ENCODE peak calls at places on chromosomes 4 and X, in four cellular contexts. Q, S, A and D are unnamed samples. For H3K4me1, the result is how much of the 10 kb centered on the place peaks cover.

GRCh38 chr4:2264481-2265041 is 2.7 kb upstream of the MXD4 start:
- DNase-seq in Q (no peak), A (no peak), S (no peak), D (no peak)

GRCh38 chr4:98838977-98839618 is 89.8 kb downstream of the EIF4E start:
- DNase-seq in A (no peak), S (no peak), Q (peak), D (no peak)

GRCh38 chr4:4582653-4583052 is 40.8 kb upstream of the STX18 start:
- DNase-seq in A (no peak), S (peak), Q (no peak), D (no peak)

GRCh38 chr4:124768596-124768995 is 56.1 kb upstream of the ANKRD50 start:
- DNase-seq in A (no peak), Q (no peak), S (no peak), D (no peak)

GRCh38 chrX:129779747-129780146 is at the start of gene SASH3:
- DNase-seq in Q (no peak), A (peak), S (no peak), D (peak)

GRCh38 chr4:41569957-41570356 is 32.0 kb downstream of the LIMCH1 start:
- DNase-seq in Q (no peak), S (no peak), A (no peak), D (no peak)

GRCh38 chr4:154618708-154619315 is 6.4 kb upstream of the FGG start:
- DNase-seq in Q (peak), S (peak), A (peak), D (peak)

GRCh38 chr4:107034091-107034698 is 1.9 kb downstream of the DKK2 start:
- DNase-seq in Q (peak), A (peak), S (peak), D (no peak)

GRCh38 chrX:130170752-130171445 is 863 bp upstream of the RAB33A start:
- DNase-seq in S (peak), Q (peak), A (peak), D (peak)

GRCh38 chr4:81946996-81947395 is 426.8 kb downstream of the HNRNPD start:
- DNase-seq in A (no peak), Q (no peak), S (peak), D (no peak)

DNA sequence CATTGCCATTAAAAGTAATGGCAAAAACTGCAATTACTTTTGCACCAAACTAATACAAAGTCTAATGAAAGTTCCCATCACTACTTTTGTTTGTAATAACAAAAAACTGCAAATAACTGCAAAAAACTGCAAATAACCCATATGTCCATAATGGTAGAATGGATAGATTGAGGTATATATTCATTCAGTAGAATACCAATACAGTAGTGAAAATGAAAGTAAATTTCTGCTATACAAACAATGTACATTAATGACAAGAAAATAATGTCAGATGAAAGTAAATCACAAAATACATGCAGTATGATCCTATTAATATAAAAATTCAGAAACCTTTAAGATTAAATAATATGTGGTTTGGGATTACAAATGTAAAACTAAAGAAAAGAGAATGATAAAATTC is 41.3 kb upstream of the CEP135 start:
- DNase-seq in Q (no peak), S (no peak), A (no peak), D (no peak)
- H3K4me1 ChIP-seq in Q (under half), S (under half), A (under half), D (under half)

GRCh38 chr4:8285976-8286718 is 16.6 kb downstream of the HTRA3 start:
- DNase-seq in Q (no peak), S (no peak), A (no peak), D (no peak)
- TF ChIP-seq POLR2AphosphoS5 in Q (no peak), S (no peak), A (no peak), D (no peak)

GRCh38 chr4:110197421-110198398 is 705 bp downstream of the ELOVL6 start:
- DNase-seq in S (peak), Q (peak), A (peak), D (no peak)
- H3K4me1 ChIP-seq in S (under half), Q (under half), A (under half), D (under half)

GRCh38 chr4:141045848-141046247 is 87.4 kb downstream of the RNF150 start:
- DNase-seq in S (no peak), Q (no peak), A (no peak), D (no peak)

GRCh38 chr4:141041021-141041476 is 92.2 kb downstream of the RNF150 start:
- DNase-seq in S (no peak), Q (no peak), A (no peak), D (no peak)

GRCh38 chr4:141047228-141047884 is 85.9 kb downstream of the RNF150 start:
- DNase-seq in A (no peak), Q (peak), S (no peak), D (no peak)

GRCh38 chr4:141046255-141046654 is 87.0 kb downstream of the RNF150 start:
- DNase-seq in S (no peak), A (no peak), Q (no peak), D (no peak)
- TF ChIP-seq POLR2AphosphoS5 in S (no peak), A (peak), Q (peak), D (peak)

DNA sequence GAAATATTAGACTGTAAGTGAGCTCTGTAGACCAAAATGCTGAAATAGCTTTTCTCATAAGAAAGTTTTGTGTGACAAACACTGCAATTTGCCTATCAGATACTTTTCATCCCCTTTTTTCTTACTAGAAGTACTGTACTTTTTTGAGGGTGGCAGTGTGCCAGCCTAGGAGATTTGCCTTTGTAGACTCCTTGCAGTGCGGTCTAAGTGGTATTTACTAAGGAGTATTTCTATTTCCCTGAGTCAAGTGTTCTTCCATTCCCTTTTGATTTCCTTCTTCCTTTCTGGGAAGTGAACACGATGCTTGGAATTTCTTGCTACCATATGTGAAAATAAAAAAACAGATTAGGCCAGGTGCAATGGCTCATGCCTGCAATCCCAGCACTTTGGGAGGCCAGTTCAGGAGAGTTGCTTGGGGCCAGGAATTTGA is 34.6 kb downstream of the PDLIM5 start:
- DNase-seq in S (no peak), Q (no peak), A (no peak), D (peak)
- H3K4me1 ChIP-seq in S (under half), Q (under half), A (under half), D (under half)

GRCh38 chr4:174122705-174123104 is 160.8 kb downstream of the FBXO8 start:
- DNase-seq in S (no peak), Q (no peak), A (no peak), D (no peak)
- TF ChIP-seq POLR2AphosphoS5 in S (no peak), Q (no peak), A (no peak), D (no peak)

GRCh38 chr4:139311909-139312308 is 9.6 kb upstream of the NDUFC1 start:
- DNase-seq in A (no peak), Q (no peak), S (no peak), D (no peak)
- H3K4me1 ChIP-seq in A (under half), Q (under half), S (half or more), D (half or more)

GRCh38 chr4:42570221-42570620 is 86.7 kb downstream of the ATP8A1 start:
- DNase-seq in A (peak), Q (no peak), S (peak), D (peak)
- TF ChIP-seq POLR2AphosphoS5 in A (no peak), Q (no peak), S (no peak), D (peak)

DNA sequence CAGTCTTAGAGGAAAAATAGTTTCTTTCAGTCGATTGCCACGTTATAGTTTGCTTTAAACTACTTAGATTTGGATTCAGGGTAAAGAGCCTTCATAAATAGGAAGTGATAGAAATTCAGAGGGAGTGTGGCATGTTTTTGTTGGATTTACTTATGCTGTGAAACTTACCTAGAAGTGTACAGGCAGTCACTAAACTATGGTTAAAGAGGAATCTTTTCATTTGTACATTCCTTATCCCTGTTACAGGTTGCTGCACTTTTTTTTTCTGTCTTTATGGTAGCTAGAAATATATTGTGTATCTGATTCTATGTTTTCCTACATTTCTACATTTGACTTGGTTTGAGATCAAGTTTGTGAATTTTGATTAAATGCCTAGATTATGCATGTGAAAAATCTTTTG is 19.1 kb downstream of the WWC2 start:
- DNase-seq in A (no peak), Q (no peak), S (no peak), D (no peak)
- H3K4me1 ChIP-seq in A (under half), Q (under half), S (half or more), D (under half)